ENCODE peak calls at places on chromosomes 12 and 14, in four cellular contexts. L is IMR-90, K is fibroblast of the aortic adventitia, X is epithelial cell of esophagus. F is an unnamed sample.
A peak's percentile ranks its signal among the peaks of the same experiment; 100 is the strongest.

GRCh38 chr12:68440068-68440581 is 108.0 kb upstream of the MDM1 start:
- DNase-seq in L (peak; percentile 70), X (peak; percentile 73), K (no peak), F (peak; percentile 48)

GRCh38 chr14:20686386-20687143 is 2.0 kb upstream of the ANG start:
- DNase-seq in K (no peak), X (no peak), L (no peak), F (no peak)

GRCh38 chr12:25194211-25194610 is 749 bp downstream of the DNAI7 start:
- DNase-seq in X (no peak), K (no peak), L (no peak), F (peak; percentile 15)

GRCh38 chr12:34399631-34400422 is 377.5 kb downstream of the ALG10 start:
- DNase-seq in K (no peak), L (no peak), X (no peak), F (no peak)

GRCh38 chr12:612293-612692 is 51.0 kb downstream of the NINJ2 start:
- DNase-seq in L (no peak), K (no peak), X (no peak), F (no peak)

GRCh38 chr12:57461904-57462306 is 2.3 kb downstream of the GLI1 start:
- DNase-seq in K (peak; percentile 22), X (peak; percentile 26), L (peak; percentile 33), F (no peak)

GRCh38 chr12:67919406-67919805 is 69.8 kb upstream of the IFNG-AS1 start:
- DNase-seq in L (no peak), X (peak; percentile 83), K (no peak), F (peak; percentile 29)

GRCh38 chr12:7013101-7013500 is 5.2 kb downstream of the LPCAT3 start:
- DNase-seq in L (no peak), K (no peak), X (no peak), F (no peak)

GRCh38 chr12:50186667-50187066 is 19.5 kb upstream of the CERS5 start:
- DNase-seq in X (no peak), L (peak; percentile 54), K (peak; percentile 68), F (peak; percentile 66)

GRCh38 chr12:8912910-8913309 is 1.4 kb upstream of the PHC1 start:
- DNase-seq in K (no peak), X (peak; percentile 80), L (no peak), F (no peak)

GRCh38 chr14:71155743-71156142 is 248.5 kb downstream of the PCNX1 start:
- DNase-seq in K (no peak), L (no peak), X (no peak), F (no peak)

GRCh38 chr12:53324113-53324778 is 2.8 kb upstream of the AAAS start:
- DNase-seq in K (no peak), X (no peak), L (no peak), F (no peak)

GRCh38 chr14:53538316-53538851 is 385.3 kb upstream of the DDHD1 start:
- DNase-seq in X (no peak), K (peak; percentile 39), L (peak; percentile 60), F (no peak)

GRCh38 chr12:113402586-113403260 is 964 bp downstream of the SDS start:
- DNase-seq in L (no peak), K (no peak), X (no peak), F (no peak)

GRCh38 chr12:87444039-87444438 is 585.2 kb downstream of the C12orf50 start:
- DNase-seq in K (no peak), L (peak; percentile 1), X (peak; percentile 80), F (no peak)

GRCh38 chr12:59164991-59165718 is 244.9 kb upstream of the LRIG3 start:
- DNase-seq in K (peak; percentile 69), L (peak; percentile 64), X (peak; percentile 83), F (peak; percentile 59)

GRCh38 chr12:43011383-43011926 is 421.9 kb upstream of the PRICKLE1 start:
- DNase-seq in X (no peak), K (no peak), L (no peak), F (no peak)

GRCh38 chr12:6238875-6239274 is 38.7 kb downstream of the CD9 start:
- DNase-seq in X (no peak), L (no peak), K (no peak), F (no peak)

GRCh38 chr12:42409471-42409870 is 83.5 kb downstream of the PPHLN1 start:
- DNase-seq in L (no peak), X (no peak), K (no peak), F (no peak)

GRCh38 chr14:101491841-101492240 is 69.5 kb upstream of the DIO3 start:
- DNase-seq in K (no peak), L (no peak), X (no peak), F (no peak)

GRCh38 chr12:113161415-113162016 is 12.0 kb downstream of the CFAP73 start:
- DNase-seq in L (no peak), X (peak; percentile 51), K (no peak), F (peak; percentile 10)

GRCh38 chr14:73784065-73784987 is 67.3 kb upstream of the PTGR2 start:
- DNase-seq in X (peak; percentile 79), K (peak; percentile 82), L (peak; percentile 70), F (peak; percentile 35)

GRCh38 chr12:53456654-53457366 is 4.9 kb downstream of the PCBP2 start:
- DNase-seq in X (no peak), K (no peak), L (no peak), F (no peak)

GRCh38 chr12:20212036-20212435 is 156.3 kb upstream of the PDE3A start:
- DNase-seq in K (peak; percentile 74), L (peak; percentile 8), X (no peak), F (peak; percentile 75)

GRCh38 chr12:48311313-48311712 is 39.4 kb downstream of the ZNF641 start:
- DNase-seq in K (no peak), L (no peak), X (no peak), F (no peak)

GRCh38 chr12:68157295-68157871 is 2.2 kb downstream of the IFNG start:
- DNase-seq in X (peak; percentile 54), L (no peak), K (no peak), F (no peak)

GRCh38 chr14:45211295-45211694 is 41.7 kb downstream of the MIS18BP1 start:
- DNase-seq in L (no peak), K (no peak), X (no peak), F (no peak)

GRCh38 chr12:55043542-55043941 is 23.8 kb downstream of the NEUROD4 start:
- DNase-seq in X (no peak), K (no peak), L (no peak), F (no peak)

DNA sequence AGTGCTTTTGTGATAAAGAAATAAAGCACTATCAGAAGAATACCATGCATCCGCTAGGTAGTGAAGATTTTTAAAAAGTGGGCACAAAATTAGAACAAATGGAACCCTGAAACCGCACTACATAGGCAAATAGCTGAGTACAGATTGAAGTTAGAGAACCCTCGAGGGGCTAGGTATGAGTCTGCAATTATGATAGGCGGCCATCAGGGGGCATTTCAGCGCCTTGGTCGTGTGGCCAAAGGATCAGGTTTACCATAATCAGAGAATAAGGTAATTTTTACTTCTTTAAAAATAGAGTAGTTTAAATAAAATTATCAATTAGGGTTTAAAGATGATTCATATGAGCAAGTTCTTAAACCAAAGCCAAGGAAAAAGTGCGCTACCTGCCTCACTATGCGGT is 129.8 kb downstream of the TMX1 start:
- DNase-seq in K (no peak), X (no peak), L (no peak), F (no peak)
- TF ChIP-seq CTCF in K (peak; percentile 17), X (peak; percentile 7), L (no peak), F (peak; percentile 16)

GRCh38 chr14:99226687-99227086 is 45.3 kb downstream of the BCL11B start:
- DNase-seq in K (no peak), X (no peak), L (no peak), F (no peak)

GRCh38 chr14:99224948-99225347 is 47.0 kb downstream of the BCL11B start:
- DNase-seq in X (no peak), K (no peak), L (no peak), F (no peak)

GRCh38 chr14:99221445-99221844 is 50.6 kb downstream of the BCL11B start:
- DNase-seq in K (no peak), L (no peak), X (no peak), F (no peak)

GRCh38 chr14:99225804-99226203 is 46.2 kb downstream of the BCL11B start:
- DNase-seq in L (no peak), X (no peak), K (no peak), F (no peak)

GRCh38 chr14:99224116-99224910 is 47.7 kb downstream of the BCL11B start:
- DNase-seq in K (no peak), L (no peak), X (no peak), F (no peak)
- H3K4me3 ChIP-seq in K (no peak overlapping the region), L (no peak overlapping the region), X (no peak overlapping the region), F (no peak overlapping the region)

GRCh38 chr12:117718141-117718540 is 250.6 kb downstream of the KSR2 start:
- DNase-seq in K (no peak), L (no peak), X (no peak), F (no peak)

GRCh38 chr12:117718559-117718958 is 250.2 kb downstream of the KSR2 start:
- DNase-seq in L (no peak), X (no peak), K (no peak), F (no peak)

GRCh38 chr12:117714203-117714602 is 254.6 kb downstream of the KSR2 start:
- DNase-seq in X (no peak), L (no peak), K (no peak), F (no peak)
- TF ChIP-seq CTCF in X (no peak), L (no peak), K (no peak), F (no peak)

DNA sequence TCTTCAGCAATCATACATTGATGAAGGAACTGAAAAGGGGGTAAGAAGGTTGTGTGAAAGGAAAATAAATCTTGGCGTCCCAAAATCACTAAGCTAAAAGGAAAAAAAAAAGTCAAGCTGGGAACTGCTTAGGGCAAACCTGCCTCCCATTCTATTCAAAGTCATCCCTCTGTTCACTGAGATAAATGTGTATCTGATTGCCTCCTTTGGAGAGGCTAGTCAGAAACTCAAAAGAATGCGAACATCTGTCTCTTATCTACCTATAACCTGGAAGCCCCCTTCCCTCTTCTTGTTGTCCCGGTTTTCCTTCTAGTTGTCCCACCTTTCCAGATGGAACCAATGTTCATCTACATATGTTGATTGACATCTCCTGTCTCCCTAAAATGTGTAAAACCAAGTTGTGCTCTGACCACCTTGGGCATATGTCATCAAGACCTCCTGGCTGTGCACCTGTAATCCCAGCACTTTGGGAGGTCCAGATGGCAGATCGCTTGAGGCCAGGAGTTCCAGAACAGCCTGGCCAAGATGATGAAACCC is 53.1 kb downstream of the RESF1 start:
- DNase-seq in X (no peak), K (no peak), L (no peak), F (no peak)
- H3K4me3 ChIP-seq in X (no peak overlapping the region), K (no peak overlapping the region), L (no peak overlapping the region), F (no peak overlapping the region)

GRCh38 chr12:109517619-109518018 is 40.2 kb downstream of the UBE3B start:
- DNase-seq in K (no peak), L (no peak), X (no peak), F (no peak)
- TF ChIP-seq CTCF in K (no peak), L (no peak), X (no peak), F (no peak)

DNA sequence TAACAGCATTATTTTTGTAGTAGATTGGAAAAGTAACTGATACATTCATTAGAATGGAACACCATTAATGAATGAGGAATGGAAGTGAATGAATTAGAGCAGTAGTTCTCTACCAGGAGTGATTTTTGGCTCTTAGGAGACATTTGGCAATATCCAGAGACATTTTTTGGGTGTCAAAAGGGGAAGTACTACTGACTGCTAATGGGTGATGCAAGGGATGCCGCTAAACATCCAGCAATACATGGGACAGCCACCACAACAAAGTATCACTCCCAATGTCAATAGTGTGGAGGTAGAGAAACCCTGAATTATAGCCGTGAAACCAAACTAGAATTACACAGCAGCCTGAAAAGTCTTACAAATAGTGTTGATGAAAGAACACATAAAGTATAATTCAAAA is 1.5 kb downstream of the CHURC1 start:
- DNase-seq in K (no peak), X (no peak), L (no peak), F (no peak)
- H3K4me3 ChIP-seq in K (no peak overlapping the region), X (no peak overlapping the region), L (no peak overlapping the region), F (no peak overlapping the region)